ENCODE peak calls at places on chromosomes 7 and 10, in seven cellular contexts. Q is IMR-90, T is mammary epithelial cell, R is GM12878, U is keratinocyte, N is H9, Y is endothelial cell of umbilical vein. B is an unnamed sample.

GRCh38 chr10:101576229-101576863 is 11.7 kb downstream of the POLL start:
- DNase-seq in Q (peak), T (peak), R (no peak), U (no peak), N (no peak), Y (no peak), B (no peak)

GRCh38 chr7:5693529-5693928 is 87.9 kb downstream of the RNF216 start:
- DNase-seq in Q (peak), T (peak), R (peak), U (no peak), N (no peak), Y (peak), B (no peak)

GRCh38 chr10:110074298-110074697 is 66.5 kb downstream of the ADD3 start:
- DNase-seq in Q (no peak), T (no peak), R (no peak), U (no peak), N (no peak), Y (peak), B (no peak)

GRCh38 chr7:31029674-31030073 is 22.4 kb upstream of the ADCYAP1R1 start:
- DNase-seq in Q (no peak), T (no peak), R (no peak), U (no peak), N (no peak), Y (no peak), B (no peak)

GRCh38 chr7:2866601-2867000 is 22.5 kb upstream of the GNA12 start:
- DNase-seq in Q (no peak), T (no peak), R (no peak), U (no peak), N (no peak), Y (no peak), B (no peak)

GRCh38 chr7:77427996-77428603 is 12.0 kb upstream of the GSAP start:
- DNase-seq in Q (peak), T (peak), R (no peak), U (no peak), N (no peak), Y (peak), B (no peak)

GRCh38 chr10:70967591-70968588 is 79.5 kb upstream of the PCBD1 start:
- DNase-seq in Q (peak), T (no peak), R (no peak), U (no peak), N (peak), Y (no peak), B (no peak)

GRCh38 chr7:29342761-29343160 is 148.2 kb downstream of the CHN2 start:
- DNase-seq in Q (no peak), T (peak), R (no peak), U (peak), N (no peak), Y (no peak), B (no peak)

GRCh38 chr7:141220263-141220662 is 146.4 kb downstream of the TMEM178B start:
- DNase-seq in Q (no peak), T (no peak), R (no peak), U (no peak), N (no peak), Y (no peak), B (no peak)

GRCh38 chr10:71039551-71039950 is 151.2 kb upstream of the PCBD1 start:
- DNase-seq in Q (no peak), T (no peak), R (no peak), U (no peak), N (no peak), Y (no peak), B (no peak)

GRCh38 chr10:65017523-65017922 is 1496.3 kb downstream of the REEP3 start:
- DNase-seq in Q (no peak), T (no peak), R (no peak), U (no peak), N (no peak), Y (no peak), B (no peak)

GRCh38 chr10:104045151-104046089 is 40.3 kb downstream of the COL17A1 start:
- DNase-seq in Q (peak), T (no peak), R (no peak), U (no peak), N (peak), Y (peak), B (peak)

GRCh38 chr7:77188736-77189429 is 10.7 kb downstream of the FGL2 start:
- DNase-seq in Q (no peak), T (no peak), R (no peak), U (no peak), N (no peak), Y (no peak), B (no peak)

GRCh38 chr7:20201380-20201779 is 15.8 kb downstream of the MACC1 start:
- DNase-seq in Q (no peak), T (no peak), R (no peak), U (no peak), N (peak), Y (no peak), B (no peak)

GRCh38 chr7:150515752-150516151 is 1.1 kb downstream of the GIMAP7 start:
- DNase-seq in Q (no peak), T (no peak), R (no peak), U (no peak), N (no peak), Y (peak), B (no peak)

GRCh38 chr7:17432793-17433192 is 134.3 kb downstream of the AHR start:
- DNase-seq in Q (no peak), T (no peak), R (no peak), U (no peak), N (no peak), Y (no peak), B (no peak)

GRCh38 chr10:45657033-45657926 is 15.3 kb downstream of the ZFAND4 start:
- DNase-seq in Q (no peak), T (no peak), R (no peak), U (no peak), N (no peak), Y (no peak), B (no peak)

GRCh38 chr7:38163671-38164070 is 14.4 kb upstream of the STARD3NL start:
- DNase-seq in Q (no peak), T (no peak), R (no peak), U (no peak), N (no peak), Y (no peak), B (no peak)

GRCh38 chr7:47543659-47544058 is 38.3 kb downstream of the TNS3 start:
- DNase-seq in Q (no peak), T (no peak), R (no peak), U (no peak), N (no peak), Y (no peak), B (no peak)

GRCh38 chr10:600234-600633 is 89.2 kb downstream of the DIP2C start:
- DNase-seq in Q (no peak), T (no peak), R (no peak), U (no peak), N (no peak), Y (no peak), B (no peak)
- H3K9ac ChIP-seq in Q (no peak), T (no peak), R (no peak), U (no peak), N (no peak), Y (no peak), B (no peak)

DNA sequence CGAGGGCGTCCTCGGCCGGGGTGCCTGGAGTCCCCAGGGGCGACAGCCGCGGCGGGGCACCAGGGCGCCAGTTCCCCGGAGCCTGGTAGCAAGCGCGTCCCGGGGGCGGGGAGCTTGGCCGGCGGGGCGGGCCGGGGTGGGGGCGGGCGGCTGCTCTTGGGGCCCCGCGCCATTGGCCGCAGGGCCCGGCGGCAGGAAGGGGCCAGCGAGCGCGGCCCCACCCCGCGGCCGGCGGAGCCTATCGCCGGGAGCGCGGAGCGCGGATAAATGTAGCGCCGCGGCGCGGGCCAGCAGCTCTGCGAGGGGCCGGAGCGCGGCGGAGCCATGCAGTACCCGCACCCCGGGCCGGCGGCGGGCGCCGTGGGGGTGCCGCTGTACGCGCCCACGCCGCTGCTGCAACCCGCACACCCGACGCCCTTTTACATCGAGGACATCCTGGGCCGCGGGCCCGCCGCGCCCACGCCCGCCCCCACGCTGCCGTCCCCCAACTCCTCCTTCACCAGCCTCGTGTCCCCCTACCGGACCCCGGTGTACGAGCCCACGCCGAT is at the start of gene HHEX:
- DNase-seq in Q (peak), T (peak), R (no peak), U (no peak), N (peak), Y (peak), B (peak)
- H3K9ac ChIP-seq in Q (peak), T (no peak), R (peak), U (no peak), N (no peak), Y (peak), B (peak)

GRCh38 chr10:69479737-69480412 is 28.6 kb downstream of the TSPAN15 start:
- DNase-seq in Q (no peak), T (no peak), R (no peak), U (no peak), N (no peak), Y (peak), B (no peak)

GRCh38 chr10:69482125-69482524 is 30.9 kb downstream of the TSPAN15 start:
- DNase-seq in Q (no peak), T (no peak), R (no peak), U (no peak), N (no peak), Y (no peak), B (no peak)

GRCh38 chr10:69481280-69481679 is 30.0 kb downstream of the TSPAN15 start:
- DNase-seq in Q (no peak), T (no peak), R (no peak), U (no peak), N (no peak), Y (peak), B (no peak)

GRCh38 chr10:69477968-69478597 is 26.8 kb downstream of the TSPAN15 start:
- DNase-seq in Q (no peak), T (no peak), R (no peak), U (no peak), N (no peak), Y (no peak), B (no peak)

DNA sequence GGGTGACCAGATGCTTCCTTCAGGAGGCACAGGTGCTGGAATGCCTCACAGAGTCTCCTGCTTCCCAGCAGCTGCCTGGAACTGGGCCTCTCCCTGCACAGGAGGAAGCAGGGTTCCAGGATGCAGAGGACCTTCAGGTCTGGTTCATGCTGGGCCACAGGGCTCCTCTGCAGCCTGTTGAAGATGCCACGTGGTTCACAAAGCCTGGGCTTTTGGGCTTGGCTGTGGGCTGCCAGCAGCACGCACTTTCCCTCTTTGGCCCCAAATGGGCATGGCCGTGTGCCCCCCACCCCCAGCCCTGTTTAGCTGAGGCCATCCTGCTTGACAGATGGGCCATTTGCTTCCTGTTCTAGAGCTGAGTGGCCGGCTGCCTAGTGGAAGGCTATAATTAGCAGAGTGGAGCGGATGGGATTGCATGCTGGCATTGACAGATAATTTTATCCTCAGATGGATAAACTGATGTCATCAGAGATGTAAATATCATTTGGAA is 28.0 kb downstream of the TSPAN15 start:
- DNase-seq in Q (no peak), T (no peak), R (no peak), U (no peak), N (no peak), Y (peak), B (no peak)
- H3K9ac ChIP-seq in Q (no peak), T (no peak), R (no peak), U (no peak), N (no peak), Y (no peak), B (peak)

GRCh38 chr7:139016931-139017511 is 18.8 kb downstream of the ZC3HAV1L start:
- DNase-seq in Q (peak), T (peak), R (no peak), U (no peak), N (peak), Y (peak), B (peak)

DNA sequence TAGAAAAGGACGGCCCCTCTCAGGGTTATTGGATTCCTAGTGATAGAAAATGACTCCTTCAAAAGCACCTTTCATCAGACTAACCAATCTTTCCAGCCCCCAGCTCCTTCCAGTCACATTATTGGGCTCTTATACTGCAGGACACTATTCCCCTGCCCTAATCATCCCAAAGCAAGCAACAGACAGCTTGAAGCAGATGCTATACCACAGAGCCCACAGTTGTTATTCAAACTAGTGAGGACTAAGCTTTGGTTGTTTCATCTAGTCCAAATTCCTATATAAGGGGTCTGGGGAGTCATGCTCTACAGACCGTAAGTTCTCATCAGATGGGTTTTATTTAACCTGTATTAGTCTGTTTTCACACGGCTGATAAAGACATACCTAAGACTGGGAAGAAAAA is 24.5 kb downstream of the ZC3HAV1L start:
- DNase-seq in Q (no peak), T (no peak), R (no peak), U (no peak), N (no peak), Y (no peak), B (no peak)
- H3K9ac ChIP-seq in Q (no peak), T (no peak), R (no peak), U (no peak), N (no peak), Y (no peak), B (no peak)

DNA sequence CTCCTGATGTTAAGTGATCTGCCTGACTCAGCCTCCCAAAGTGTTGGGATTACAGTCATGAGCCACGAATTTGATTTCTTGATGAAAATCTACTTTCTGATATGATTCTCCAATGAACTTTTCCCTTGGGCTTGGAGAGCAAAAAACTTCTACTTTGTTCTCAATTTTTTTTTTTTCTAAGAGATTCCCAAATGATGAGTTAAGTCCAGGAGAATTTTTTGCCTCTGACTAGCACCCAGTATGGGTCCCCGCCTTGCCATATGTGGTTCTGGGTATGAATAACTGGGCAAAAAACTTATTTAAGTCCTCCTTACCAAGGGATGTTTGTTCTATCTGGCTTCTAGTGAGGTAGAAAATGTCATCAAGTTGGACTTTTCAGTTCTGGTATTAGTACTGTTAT is 147.9 kb upstream of the LYZL1 start:
- DNase-seq in Q (peak), T (peak), R (no peak), U (no peak), N (no peak), Y (no peak), B (no peak)
- H3K9ac ChIP-seq in Q (peak), T (no peak), R (no peak), U (no peak), N (no peak), Y (peak), B (no peak)

DNA sequence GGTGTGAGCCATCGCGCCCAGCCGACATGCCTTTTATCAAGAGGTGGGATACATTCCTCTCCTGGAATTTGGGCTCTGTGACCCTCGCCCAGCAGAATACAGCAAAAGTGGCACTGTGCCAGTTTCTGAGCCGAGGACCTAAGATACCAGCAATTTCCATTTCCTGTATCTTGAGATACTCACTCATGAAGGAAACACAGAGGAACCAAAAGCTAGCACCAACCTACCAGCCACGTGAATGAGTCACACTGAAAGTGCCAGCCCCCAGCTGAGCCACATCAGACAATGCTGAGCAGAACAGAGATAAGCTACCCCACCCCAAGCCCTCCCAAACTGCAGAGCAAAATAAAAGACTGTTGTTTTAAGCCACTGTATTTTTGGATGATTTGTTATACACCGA is 56.3 kb downstream of the CACUL1 start:
- DNase-seq in Q (peak), T (peak), R (peak), U (no peak), N (no peak), Y (peak), B (peak)
- H3K9ac ChIP-seq in Q (no peak), T (no peak), R (no peak), U (no peak), N (no peak), Y (no peak), B (no peak)

GRCh38 chr7:68186072-68186471 is 1189.4 kb downstream of the TYW1 start:
- DNase-seq in Q (no peak), T (no peak), R (no peak), U (no peak), N (no peak), Y (no peak), B (no peak)

GRCh38 chr7:68187549-68187948 is 1190.9 kb downstream of the TYW1 start:
- DNase-seq in Q (no peak), T (no peak), R (no peak), U (no peak), N (no peak), Y (no peak), B (no peak)

GRCh38 chr7:68185641-68186040 is 1189.0 kb downstream of the TYW1 start:
- DNase-seq in Q (no peak), T (no peak), R (no peak), U (no peak), N (no peak), Y (no peak), B (no peak)
- H3K9ac ChIP-seq in Q (no peak), T (no peak), R (no peak), U (no peak), N (no peak), Y (no peak), B (no peak)

DNA sequence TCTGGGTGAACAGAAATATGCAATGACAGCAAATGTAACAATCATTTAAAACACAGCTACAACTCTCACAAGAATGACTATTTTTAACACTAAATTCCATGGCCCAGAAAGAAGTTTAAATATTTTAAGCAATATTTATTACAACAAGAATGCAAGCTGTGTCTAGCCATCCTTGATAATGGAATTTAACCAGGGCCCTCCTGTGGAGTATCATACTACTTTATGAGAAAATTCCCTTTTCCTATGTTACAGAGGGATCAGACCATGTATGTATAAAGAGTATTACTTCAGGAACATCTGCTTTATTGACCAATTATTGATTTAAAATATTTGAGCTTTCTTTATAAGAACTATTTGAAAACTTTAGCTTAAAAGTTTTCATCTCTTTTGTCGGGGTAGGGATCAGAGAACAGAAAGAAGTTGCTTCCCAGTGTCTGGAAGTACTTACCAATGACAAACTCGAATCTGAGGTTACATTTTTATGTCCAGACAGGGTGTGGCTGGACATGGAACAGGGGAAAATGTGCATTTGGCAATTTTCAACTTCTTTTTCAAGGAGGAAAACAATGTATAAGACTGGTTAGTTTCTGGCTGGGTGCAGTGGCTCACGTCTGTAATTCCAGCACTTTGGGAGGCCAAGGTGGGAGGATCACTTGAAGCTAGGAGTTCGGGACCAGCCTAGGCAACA is 48.3 kb upstream of the NRBF2 start:
- DNase-seq in Q (no peak), T (no peak), R (no peak), U (no peak), N (no peak), Y (no peak), B (no peak)
- H3K9ac ChIP-seq in Q (no peak), T (no peak), R (no peak), U (no peak), N (no peak), Y (no peak), B (no peak)